ENCODE peak calls at places on chromosomes 16 and 17, in six cellular contexts. E, K, V, I, R and G are unnamed samples. For H3K79me1, the result is how much of the 10 kb centered on the place peaks cover.

GRCh38 chr17:12463102-12463501 is 202.6 kb upstream of the MYOCD start:
- DNase-seq in E (no peak), K (peak), V (no peak), I (no peak), R (peak), G (peak)

GRCh38 chr17:1709971-1710806 is at the start of gene TLCD2:
- DNase-seq in E (peak), K (peak), V (no peak), I (peak), R (peak), G (peak)

GRCh38 chr17:66542183-66542966 is 240.0 kb downstream of the PRKCA start:
- DNase-seq in E (no peak), K (peak), V (no peak), I (no peak), R (peak), G (no peak)

GRCh38 chr16:77955127-77955526 is 67.2 kb upstream of the CLEC3A start:
- DNase-seq in E (no peak), K (no peak), V (no peak), I (peak), R (no peak), G (no peak)

GRCh38 chr16:24980077-24980793 is 34.9 kb downstream of the ARHGAP17 start:
- DNase-seq in E (no peak), K (no peak), V (no peak), I (no peak), R (no peak), G (peak)

GRCh38 chr16:89922884-89923639 is at the start of gene TUBB3:
- DNase-seq in E (peak), K (peak), V (peak), I (peak), R (peak), G (peak)

GRCh38 chr17:76279742-76280287 is 14.7 kb downstream of the UBALD2 start:
- DNase-seq in E (no peak), K (no peak), V (no peak), I (no peak), R (no peak), G (no peak)

GRCh38 chr16:89606006-89606405 is 7.4 kb upstream of the DPEP1 start:
- DNase-seq in E (no peak), K (no peak), V (no peak), I (no peak), R (no peak), G (no peak)

GRCh38 chr17:12402963-12403622 is 262.6 kb upstream of the MYOCD start:
- DNase-seq in E (no peak), K (peak), V (no peak), I (peak), R (peak), G (no peak)

GRCh38 chr16:85037050-85037410 is 9.4 kb downstream of the KIAA0513 start:
- DNase-seq in E (no peak), K (peak), V (no peak), I (no peak), R (peak), G (peak)

GRCh38 chr17:512926-513325 is 160.3 kb upstream of the RPH3AL start:
- DNase-seq in E (no peak), K (peak), V (no peak), I (no peak), R (peak), G (no peak)

GRCh38 chr17:80919331-80920284 is 72.0 kb upstream of the CHMP6 start:
- DNase-seq in E (no peak), K (no peak), V (no peak), I (no peak), R (no peak), G (no peak)

GRCh38 chr17:30378191-30378796 is 433 bp upstream of the CPD start:
- DNase-seq in E (peak), K (peak), V (no peak), I (peak), R (no peak), G (no peak)

GRCh38 chr17:74815067-74815466 is 38.9 kb upstream of the NAT9 start:
- DNase-seq in E (no peak), K (no peak), V (no peak), I (no peak), R (no peak), G (no peak)

GRCh38 chr16:50611332-50611934 is 63.2 kb downstream of the NKD1 start:
- DNase-seq in E (no peak), K (peak), V (no peak), I (peak), R (peak), G (peak)

GRCh38 chr16:50300942-50301625 is 34.7 kb downstream of the ADCY7 start:
- DNase-seq in E (no peak), K (peak), V (no peak), I (no peak), R (no peak), G (peak)

GRCh38 chr16:2715064-2715463 is 5.0 kb downstream of the PRSS27 start:
- DNase-seq in E (no peak), K (no peak), V (no peak), I (no peak), R (no peak), G (no peak)
- H3K4me3 ChIP-seq in E (no peak), K (no peak), V (no peak), I (no peak), R (no peak), G (no peak)

DNA sequence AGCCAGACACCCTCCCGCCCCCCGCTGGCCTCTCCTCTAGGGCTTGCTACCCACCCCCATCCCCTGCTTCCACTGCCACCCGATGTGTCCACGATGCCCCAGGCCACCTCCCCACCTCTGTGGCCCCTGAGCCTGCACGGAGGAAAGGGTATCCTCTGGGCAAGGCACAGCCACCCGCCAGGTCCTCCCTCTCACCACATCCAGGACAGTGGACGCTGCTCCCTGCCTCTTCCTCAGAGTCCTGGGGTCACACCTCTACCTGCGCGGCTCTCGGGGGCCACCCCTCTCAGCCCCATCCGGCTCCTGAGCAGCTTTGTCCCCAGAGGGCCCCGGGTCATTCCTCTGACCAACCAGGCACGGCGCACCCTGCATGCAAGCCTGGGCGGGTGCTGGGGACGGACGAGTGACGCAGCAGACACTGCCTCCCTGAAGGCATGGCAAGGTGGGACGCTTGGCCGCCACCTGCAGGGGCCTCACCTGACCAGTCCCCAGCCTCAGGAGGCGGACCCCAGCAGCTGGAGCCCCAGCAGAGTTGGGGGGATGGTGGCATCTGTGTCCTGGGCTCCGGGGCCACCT is 24.8 kb downstream of the FLYWCH1 start:
- DNase-seq in E (no peak), K (no peak), V (no peak), I (no peak), R (no peak), G (no peak)
- H3K79me1 ChIP-seq in E (under half), K (under half), V (under half), I (under half), R (under half), G (under half)

GRCh38 chr17:40547785-40548478 is 17.3 kb downstream of the CCR7 start:
- DNase-seq in E (no peak), K (no peak), V (no peak), I (no peak), R (no peak), G (no peak)
- H3K4me3 ChIP-seq in E (no peak), K (no peak), V (no peak), I (no peak), R (no peak), G (no peak)

GRCh38 chr17:40825596-40825995 is 3.2 kb upstream of the KRT10 start:
- DNase-seq in E (no peak), K (peak), V (no peak), I (no peak), R (no peak), G (no peak)
- H3K79me1 ChIP-seq in E (under half), K (under half), V (under half), I (under half), R (under half), G (under half)

GRCh38 chr17:47945529-47946508 is 4.4 kb downstream of the PNPO start:
- DNase-seq in E (no peak), K (no peak), V (no peak), I (no peak), R (no peak), G (no peak)

GRCh38 chr17:47945080-47945479 is 3.7 kb downstream of the PNPO start:
- DNase-seq in E (no peak), K (no peak), V (no peak), I (no peak), R (no peak), G (peak)

GRCh38 chr17:47941246-47941997 is at the start of gene PNPO:
- DNase-seq in E (peak), K (peak), V (peak), I (peak), R (peak), G (peak)

GRCh38 chr17:47941998-47942490 is 673 bp downstream of the PNPO start:
- DNase-seq in E (no peak), K (no peak), V (no peak), I (no peak), R (no peak), G (no peak)

DNA sequence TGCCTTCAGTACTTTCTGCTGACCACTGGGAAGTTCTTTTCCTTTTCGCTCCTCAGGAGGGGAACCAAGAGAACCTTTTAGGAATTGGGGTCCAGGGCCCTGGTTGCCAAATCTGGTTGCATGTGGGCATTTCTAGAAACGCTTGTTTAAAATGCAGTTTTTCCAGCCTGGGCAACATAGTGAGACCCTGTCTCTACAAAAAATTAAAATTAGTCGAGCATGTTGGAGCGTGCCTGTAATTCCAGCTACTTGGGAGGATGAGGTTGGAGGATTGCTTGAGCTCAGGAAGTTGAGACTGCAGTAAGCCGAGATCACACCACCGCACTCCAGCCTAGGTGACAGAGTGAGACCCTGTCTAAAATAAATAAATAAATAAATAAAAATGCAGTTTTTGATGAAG is 1.2 kb downstream of the PNPO start:
- DNase-seq in E (no peak), K (no peak), V (no peak), I (no peak), R (no peak), G (no peak)
- H3K4me3 ChIP-seq in E (no peak), K (peak), V (peak), I (no peak), R (no peak), G (no peak)

GRCh38 chr17:57699751-57700186 is 45.3 kb downstream of the CCDC182 start:
- DNase-seq in E (peak), K (no peak), V (no peak), I (no peak), R (no peak), G (no peak)
- H3K79me1 ChIP-seq in E (under half), K (under half), V (under half), I (under half), R (under half), G (under half)

GRCh38 chr17:28710948-28711722 is 553 bp downstream of the PROCA1 start:
- DNase-seq in E (peak), K (peak), V (peak), I (peak), R (peak), G (peak)

GRCh38 chr17:28714281-28714680 is 2.6 kb upstream of the PROCA1 start:
- DNase-seq in E (no peak), K (no peak), V (no peak), I (no peak), R (no peak), G (no peak)

GRCh38 chr17:28712037-28712704 is 483 bp upstream of the PROCA1 start:
- DNase-seq in E (peak), K (no peak), V (no peak), I (peak), R (peak), G (peak)

GRCh38 chr17:28711723-28712036 is at the start of gene PROCA1:
- DNase-seq in E (no peak), K (no peak), V (no peak), I (peak), R (no peak), G (no peak)

GRCh38 chr17:28712705-28713415 is 1.2 kb upstream of the PROCA1 start:
- DNase-seq in E (no peak), K (no peak), V (no peak), I (no peak), R (no peak), G (no peak)
- H3K4me3 ChIP-seq in E (no peak), K (no peak), V (no peak), I (no peak), R (no peak), G (no peak)

GRCh38 chr17:79083191-79083971 is 8.8 kb downstream of the ENGASE start:
- DNase-seq in E (no peak), K (no peak), V (no peak), I (no peak), R (no peak), G (no peak)
- H3K79me1 ChIP-seq in E (under half), K (under half), V (under half), I (under half), R (under half), G (under half)

DNA sequence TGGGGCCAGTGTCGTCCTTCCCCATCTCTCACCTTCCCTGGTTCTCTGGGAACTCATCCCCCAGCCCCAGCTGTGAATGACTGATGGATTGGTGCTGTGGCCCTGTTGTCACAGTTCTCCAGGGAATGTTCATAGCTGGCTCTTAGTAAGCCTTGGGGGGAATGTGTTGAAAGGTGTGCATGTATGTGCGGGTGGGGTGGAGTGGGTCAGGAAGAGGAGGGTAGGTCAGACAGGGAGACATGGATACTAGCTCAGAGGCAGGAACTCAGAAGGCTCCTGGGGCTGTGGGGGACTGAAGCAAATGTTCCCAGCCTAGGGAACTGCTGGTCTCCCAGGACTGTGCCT is 4.3 kb downstream of the DLX4 start:
- DNase-seq in E (no peak), K (no peak), V (no peak), I (no peak), R (no peak), G (peak)
- H3K4me3 ChIP-seq in E (no peak), K (no peak), V (no peak), I (no peak), R (no peak), G (no peak)